ENCODE peak calls at places on chromosomes 12 and 14, in four cellular contexts. B is right lobe of liver, W is foreskin fibroblast, O is HFF-Myc. G is an unnamed sample.

GRCh38 chr12:77231548-77231947 is 166.2 kb upstream of the E2F7 start:
- DNase-seq in B (no peak), W (peak), O (no peak), G (no peak)

GRCh38 chr14:74960702-74961101 is 5.3 kb upstream of the PGF start:
- DNase-seq in B (no peak), W (no peak), O (no peak), G (no peak)

GRCh38 chr14:95182379-95182778 is 25.1 kb upstream of the DICER1 start:
- DNase-seq in B (no peak), W (no peak), O (no peak), G (no peak)

GRCh38 chr12:73161970-73162369 is 889.8 kb downstream of the TRHDE start:
- DNase-seq in B (no peak), W (no peak), O (no peak), G (no peak)

GRCh38 chr12:126676426-126676825 is 1590.5 kb upstream of the TMEM132C start:
- DNase-seq in B (no peak), W (peak), O (no peak), G (no peak)

GRCh38 chr12:48316491-48316890 is 34.2 kb downstream of the ZNF641 start:
- DNase-seq in B (no peak), W (no peak), O (no peak), G (no peak)

GRCh38 chr14:30221546-30221945 is 293.9 kb upstream of the PRKD1 start:
- DNase-seq in B (no peak), W (no peak), O (no peak), G (no peak)

GRCh38 chr12:56591111-56591510 is 39.0 kb downstream of the BAZ2A start:
- DNase-seq in B (no peak), W (peak), O (no peak), G (no peak)

GRCh38 chr12:123363743-123364531 is 710 bp downstream of the SBNO1 start:
- DNase-seq in B (peak), W (peak), O (no peak), G (peak)

GRCh38 chr12:102406033-102406584 is 74.3 kb downstream of the IGF1 start:
- DNase-seq in B (no peak), W (peak), O (peak), G (no peak)

GRCh38 chr12:113854385-113855136 is 111.6 kb downstream of the RBM19 start:
- DNase-seq in B (no peak), W (no peak), O (no peak), G (no peak)

GRCh38 chr12:31745242-31745641 is 16.4 kb upstream of the AMN1 start:
- DNase-seq in B (no peak), W (no peak), O (no peak), G (no peak)

GRCh38 chr12:118307069-118307954 is 65.4 kb downstream of the TAOK3 start:
- DNase-seq in B (no peak), W (peak), O (peak), G (peak)

GRCh38 chr12:77925536-77926108 is 94.9 kb downstream of the NAV3 start:
- DNase-seq in B (peak), W (peak), O (peak), G (peak)

GRCh38 chr14:93960108-93960475 is 16.3 kb downstream of the ASB2 start:
- DNase-seq in B (no peak), W (no peak), O (no peak), G (no peak)

GRCh38 chr12:79326663-79327062 is 364.1 kb downstream of the PAWR start:
- DNase-seq in B (no peak), W (peak), O (no peak), G (no peak)

GRCh38 chr14:64081174-64081746 is 212.9 kb downstream of the ESR2 start:
- DNase-seq in B (no peak), W (no peak), O (no peak), G (no peak)

GRCh38 chr12:79692249-79692619 is 1.5 kb upstream of the PAWR start:
- DNase-seq in B (no peak), W (no peak), O (no peak), G (no peak)

GRCh38 chr14:105200074-105200473 is 19.0 kb upstream of the NUDT14 start:
- DNase-seq in B (no peak), W (no peak), O (no peak), G (no peak)

GRCh38 chr14:105197274-105197673 is 16.2 kb upstream of the NUDT14 start:
- DNase-seq in B (no peak), W (peak), O (peak), G (no peak)

GRCh38 chr14:105200641-105201040 is 19.5 kb upstream of the NUDT14 start:
- DNase-seq in B (no peak), W (no peak), O (no peak), G (no peak)

GRCh38 chr14:105199093-105199492 is 18.0 kb upstream of the NUDT14 start:
- DNase-seq in B (no peak), W (no peak), O (no peak), G (no peak)

GRCh38 chr14:105198588-105198987 is 17.5 kb upstream of the NUDT14 start:
- DNase-seq in B (no peak), W (no peak), O (no peak), G (no peak)
- TF ChIP-seq CTCF in B (no peak), W (peak), O (no peak), G (no peak)

GRCh38 chr12:26863515-26863914 is 30.5 kb upstream of the ITPR2 start:
- DNase-seq in B (no peak), W (peak), O (no peak), G (no peak)
- TF ChIP-seq CTCF in B (no peak), W (peak), O (peak), G (no peak)

GRCh38 chr14:21748869-21749303 is 75.3 kb upstream of the OR4E1 start:
- DNase-seq in B (no peak), W (peak), O (no peak), G (peak)

DNA sequence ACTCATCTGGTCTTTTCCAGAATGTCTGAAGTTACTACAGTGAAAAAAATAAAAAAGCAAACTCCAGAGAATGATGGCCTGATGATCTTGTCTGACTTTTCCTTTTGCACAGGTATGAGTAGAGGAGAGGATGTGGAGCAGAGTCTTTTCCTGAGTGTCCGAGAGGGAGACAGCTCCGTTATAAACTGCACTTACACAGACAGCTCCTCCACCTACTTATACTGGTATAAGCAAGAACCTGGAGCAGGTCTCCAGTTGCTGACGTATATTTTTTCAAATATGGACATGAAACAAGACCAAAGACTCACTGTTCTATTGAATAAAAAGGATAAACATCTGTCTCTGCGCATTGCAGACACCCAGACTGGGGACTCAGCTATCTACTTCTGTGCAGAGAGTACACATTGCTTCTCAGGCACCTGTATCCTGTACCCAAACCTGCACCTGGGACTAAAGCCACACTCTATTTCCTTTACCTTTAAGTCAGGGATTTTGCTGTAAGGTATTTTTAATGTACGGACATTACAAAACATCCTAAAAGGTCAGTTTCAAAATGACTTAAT is 75.8 kb upstream of the OR4E1 start:
- DNase-seq in B (no peak), W (no peak), O (no peak), G (no peak)
- TF ChIP-seq CTCF in B (no peak), W (no peak), O (no peak), G (no peak)

GRCh38 chr14:59918824-59919581 is 941 bp upstream of the LRRC9 start:
- DNase-seq in B (peak), W (peak), O (peak), G (peak)
- TF ChIP-seq CTCF in B (peak), W (peak), O (peak), G (no peak)

GRCh38 chr14:96304956-96305355 is 48.9 kb downstream of the BDKRB1 start:
- DNase-seq in B (no peak), W (no peak), O (no peak), G (no peak)
- TF ChIP-seq CTCF in B (no peak), W (no peak), O (peak), G (no peak)

GRCh38 chr12:29844667-29845066 is 60.9 kb upstream of the TMTC1 start:
- DNase-seq in B (no peak), W (peak), O (no peak), G (no peak)
- TF ChIP-seq CTCF in B (no peak), W (no peak), O (no peak), G (no peak)

GRCh38 chr14:32244404-32244803 is 41.3 kb upstream of the RNU6-8 start:
- DNase-seq in B (no peak), W (peak), O (no peak), G (no peak)
- TF ChIP-seq CTCF in B (no peak), W (peak), O (peak), G (peak)